ENCODE peak calls at places on chromosomes 4 and X, in five cellular contexts. H, V, R, Z and J are unnamed samples.

GRCh38 chr4:152346979-152347378 is 188.9 kb downstream of the FBXW7 start:
- DNase-seq in R (no peak), Z (no peak), V (no peak), H (no peak), J (no peak)

GRCh38 chr4:173513651-173514050 is 16.4 kb downstream of the HAND2 start:
- DNase-seq in R (no peak), Z (no peak), H (no peak), V (no peak), J (no peak)

GRCh38 chr4:122481766-122482405 is 25.4 kb upstream of the IL2 start:
- DNase-seq in Z (no peak), R (no peak), H (no peak), V (no peak), J (no peak)

GRCh38 chrX:71053217-71053621 is 14.9 kb downstream of the SNX12 start:
- DNase-seq in R (no peak), V (no peak), H (no peak), Z (no peak), J (no peak)

GRCh38 chr4:122577808-122578781 is 42.8 kb downstream of the IL21 start:
- DNase-seq in H (peak), V (peak), Z (peak), R (no peak), J (no peak)

GRCh38 chrX:106791495-106791894 is 11.0 kb upstream of the TBC1D8B start:
- DNase-seq in Z (no peak), H (peak), R (no peak), V (no peak), J (no peak)

GRCh38 chr4:122911588-122911987 is 10.8 kb downstream of the NUDT6 start:
- DNase-seq in R (no peak), H (no peak), V (no peak), Z (no peak), J (no peak)

GRCh38 chr4:181897935-181898334 is 345.3 kb upstream of the TENM3 start:
- DNase-seq in Z (no peak), V (peak), H (no peak), R (no peak), J (no peak)

GRCh38 chrX:154791951-154792350 is 13.3 kb downstream of the MPP1 start:
- DNase-seq in H (no peak), R (no peak), V (no peak), Z (no peak), J (no peak)

GRCh38 chr4:40247350-40247749 is 50.5 kb downstream of the RHOH start:
- DNase-seq in Z (no peak), V (no peak), R (no peak), H (no peak), J (no peak)

GRCh38 chr4:57098945-57099344 is 11.2 kb downstream of the IGFBP7 start:
- DNase-seq in R (no peak), H (no peak), V (no peak), Z (no peak), J (no peak)

GRCh38 chr4:85681194-85681803 is 206.3 kb downstream of the ARHGAP24 start:
- DNase-seq in R (no peak), Z (no peak), H (peak), V (peak), J (no peak)

GRCh38 chr4:83231620-83232056 is 53.0 kb downstream of the COQ2 start:
- DNase-seq in H (peak), Z (no peak), R (no peak), V (peak), J (no peak)

GRCh38 chr4:144754562-144755410 is 108.8 kb downstream of the HHIP start:
- DNase-seq in V (peak), R (no peak), Z (no peak), H (no peak), J (no peak)

GRCh38 chr4:57102050-57102564 is 8.1 kb downstream of the IGFBP7 start:
- DNase-seq in R (no peak), H (no peak), Z (no peak), V (peak), J (no peak)

GRCh38 chr4:5027366-5027765 is 8.1 kb upstream of the CYTL1 start:
- DNase-seq in R (no peak), Z (no peak), V (no peak), H (no peak), J (no peak)

GRCh38 chrX:78496483-78496882 is 162.6 kb downstream of the RTL3 start:
- DNase-seq in Z (no peak), H (no peak), V (no peak), R (no peak), J (no peak)

GRCh38 chr4:53004497-53005148 is 142.5 kb downstream of the RASL11B start:
- DNase-seq in R (no peak), H (no peak), Z (no peak), V (no peak), J (no peak)

GRCh38 chrX:105502336-105502735 is 281.8 kb upstream of the TEX13A start:
- DNase-seq in H (no peak), R (no peak), V (peak), Z (no peak), J (no peak)

GRCh38 chr4:169335331-169335730 is 64.6 kb upstream of the SH3RF1 start:
- DNase-seq in V (peak), Z (no peak), R (no peak), H (no peak), J (no peak)

GRCh38 chr4:158998624-158999023 is 104.3 kb upstream of the RAPGEF2 start:
- DNase-seq in H (no peak), V (peak), Z (no peak), R (peak), J (no peak)

GRCh38 chr4:1170156-1170804 is 2.1 kb downstream of the SPON2 start:
- DNase-seq in V (no peak), H (no peak), R (no peak), Z (no peak), J (no peak)

GRCh38 chrX:121389976-121390709 is 342.7 kb downstream of the GLUD2 start:
- DNase-seq in V (peak), Z (no peak), H (no peak), R (no peak), J (no peak)

GRCh38 chr4:81377231-81377630 is 94.5 kb downstream of the RASGEF1B start:
- DNase-seq in R (no peak), Z (no peak), H (no peak), V (no peak), J (no peak)

GRCh38 chrX:20067709-20068315 is 48.9 kb downstream of the MAP7D2 start:
- DNase-seq in Z (no peak), R (peak), V (peak), H (peak), J (no peak)

GRCh38 chr4:128543726-128544125 is 256.1 kb upstream of the PGRMC2 start:
- DNase-seq in H (no peak), Z (no peak), V (no peak), R (no peak), J (no peak)